ENCODE peak calls at places on chromosome 9, in five cellular contexts. One of them, this sample, is unnamed. For H3K4me1, the result is how much of the 10 kb centered on the place peaks cover.

GRCh38 chr9:98263482-98264357 is 8.3 kb upstream of the TBC1D2 start:
- DNase-seq in adrenal gland: peak
- DNase-seq in aorta: peak
- DNase-seq in pancreas: peak
- DNase-seq in hepatocyte: peak
- DNase-seq in this sample: no peak

GRCh38 chr9:81621785-81622243 is 67.5 kb downstream of the TLE1 start:
- DNase-seq in aorta: no peak
- DNase-seq in hepatocyte: no peak
- DNase-seq in adrenal gland: no peak
- DNase-seq in pancreas: no peak
- DNase-seq in this sample: no peak

GRCh38 chr9:79686381-79687130 is 114.8 kb downstream of the TLE4 start:
- DNase-seq in aorta: no peak
- DNase-seq in adrenal gland: peak
- DNase-seq in pancreas: no peak
- DNase-seq in hepatocyte: no peak
- DNase-seq in this sample: no peak

GRCh38 chr9:36922548-36922947 is 111.5 kb downstream of the PAX5 start:
- DNase-seq in adrenal gland: no peak
- DNase-seq in hepatocyte: no peak
- DNase-seq in aorta: no peak
- DNase-seq in pancreas: no peak
- DNase-seq in this sample: no peak

GRCh38 chr9:17065062-17065461 is 69.8 kb upstream of the CNTLN start:
- DNase-seq in adrenal gland: no peak
- DNase-seq in aorta: no peak
- DNase-seq in pancreas: no peak
- DNase-seq in hepatocyte: no peak
- DNase-seq in this sample: no peak

GRCh38 chr9:101536351-101536750 is 2.7 kb downstream of the RNF20 start:
- DNase-seq in aorta: no peak
- DNase-seq in adrenal gland: no peak
- DNase-seq in pancreas: no peak
- DNase-seq in hepatocyte: no peak
- DNase-seq in this sample: no peak

GRCh38 chr9:88092699-88093359 is 45.4 kb downstream of the SPATA31C2 start:
- DNase-seq in hepatocyte: peak
- DNase-seq in adrenal gland: no peak
- DNase-seq in aorta: no peak
- DNase-seq in pancreas: no peak
- DNase-seq in this sample: no peak

GRCh38 chr9:121699271-121700164 is 48.1 kb downstream of the DAB2IP start:
- DNase-seq in adrenal gland: peak
- DNase-seq in aorta: peak
- DNase-seq in hepatocyte: peak
- DNase-seq in pancreas: peak
- DNase-seq in this sample: no peak

GRCh38 chr9:95363051-95363841 is 45.7 kb upstream of the FANCC start:
- DNase-seq in pancreas: no peak
- DNase-seq in aorta: no peak
- DNase-seq in hepatocyte: peak
- DNase-seq in adrenal gland: no peak
- DNase-seq in this sample: no peak

GRCh38 chr9:97983524-97984187 is 515 bp downstream of the ANP32B start:
- DNase-seq in aorta: peak
- DNase-seq in adrenal gland: peak
- DNase-seq in hepatocyte: peak
- DNase-seq in pancreas: peak
- DNase-seq in this sample: no peak

GRCh38 chr9:35664531-35665470 is at the start of gene ARHGEF39:
- DNase-seq in adrenal gland: peak
- DNase-seq in aorta: peak
- DNase-seq in pancreas: peak
- DNase-seq in hepatocyte: peak
- DNase-seq in this sample: no peak

GRCh38 chr9:35712762-35713400 is 19.1 kb downstream of the TLN1 start:
- DNase-seq in aorta: peak
- DNase-seq in pancreas: no peak
- DNase-seq in hepatocyte: no peak
- DNase-seq in adrenal gland: no peak
- DNase-seq in this sample: no peak

GRCh38 chr9:126000731-126001580 is 253.8 kb downstream of the PBX3 start:
- DNase-seq in adrenal gland: no peak
- DNase-seq in hepatocyte: no peak
- DNase-seq in aorta: peak
- DNase-seq in pancreas: no peak
- DNase-seq in this sample: no peak

GRCh38 chr9:91253488-91253887 is 108.2 kb downstream of the AUH start:
- DNase-seq in adrenal gland: no peak
- DNase-seq in aorta: no peak
- DNase-seq in pancreas: no peak
- DNase-seq in hepatocyte: no peak
- DNase-seq in this sample: no peak

GRCh38 chr9:76904661-76905457 is 1.1 kb downstream of the PRUNE2 start:
- DNase-seq in pancreas: no peak
- DNase-seq in adrenal gland: no peak
- DNase-seq in aorta: no peak
- DNase-seq in hepatocyte: no peak
- DNase-seq in this sample: no peak

GRCh38 chr9:15274425-15274824 is 32.6 kb downstream of the TTC39B start:
- DNase-seq in pancreas: no peak
- DNase-seq in hepatocyte: no peak
- DNase-seq in aorta: no peak
- DNase-seq in adrenal gland: no peak
- DNase-seq in this sample: no peak

GRCh38 chr9:110410926-110411325 is 73.3 kb upstream of the TXNDC8 start:
- DNase-seq in adrenal gland: no peak
- DNase-seq in pancreas: no peak
- DNase-seq in hepatocyte: no peak
- DNase-seq in aorta: no peak
- DNase-seq in this sample: no peak

GRCh38 chr9:123081824-123082223 is 48.4 kb downstream of the GPR21 start:
- DNase-seq in pancreas: no peak
- DNase-seq in aorta: no peak
- DNase-seq in adrenal gland: peak
- DNase-seq in hepatocyte: no peak
- DNase-seq in this sample: no peak

GRCh38 chr9:132670359-132670815 is at the start of gene GTF3C4:
- DNase-seq in adrenal gland: peak
- DNase-seq in pancreas: peak
- DNase-seq in hepatocyte: peak
- DNase-seq in aorta: peak
- DNase-seq in this sample: peak

GRCh38 chr9:69173891-69174644 is at the start of gene TJP2:
- DNase-seq in adrenal gland: peak
- DNase-seq in hepatocyte: peak
- DNase-seq in pancreas: peak
- DNase-seq in aorta: peak
- DNase-seq in this sample: peak

GRCh38 chr9:134554750-134555655 is 86.6 kb upstream of the COL5A1 start:
- DNase-seq in hepatocyte: no peak
- DNase-seq in aorta: peak
- DNase-seq in pancreas: no peak
- DNase-seq in adrenal gland: no peak
- DNase-seq in this sample: peak

GRCh38 chr9:71509054-71509453 is 259.3 kb downstream of the CEMIP2 start:
- DNase-seq in adrenal gland: no peak
- DNase-seq in pancreas: no peak
- DNase-seq in aorta: no peak
- DNase-seq in hepatocyte: peak
- DNase-seq in this sample: no peak

GRCh38 chr9:70285246-70285645 is 26.5 kb downstream of the SMC5 start:
- DNase-seq in hepatocyte: peak
- DNase-seq in aorta: no peak
- DNase-seq in pancreas: no peak
- DNase-seq in adrenal gland: no peak
- DNase-seq in this sample: no peak

GRCh38 chr9:89097219-89097618 is 81.4 kb downstream of the SHC3 start:
- DNase-seq in aorta: no peak
- DNase-seq in pancreas: no peak
- DNase-seq in adrenal gland: no peak
- DNase-seq in hepatocyte: no peak
- DNase-seq in this sample: no peak

GRCh38 chr9:119050281-119050680 is 319.0 kb downstream of the BRINP1 start:
- DNase-seq in aorta: no peak
- DNase-seq in adrenal gland: no peak
- DNase-seq in pancreas: no peak
- DNase-seq in hepatocyte: no peak
- DNase-seq in this sample: no peak

GRCh38 chr9:114804504-114804903 is 1.3 kb downstream of the TNFSF15 start:
- DNase-seq in aorta: no peak
- DNase-seq in pancreas: no peak
- DNase-seq in hepatocyte: peak
- DNase-seq in adrenal gland: peak
- DNase-seq in this sample: no peak

GRCh38 chr9:81396528-81396927 is 292.8 kb downstream of the TLE1 start:
- DNase-seq in adrenal gland: peak
- DNase-seq in aorta: no peak
- DNase-seq in pancreas: no peak
- DNase-seq in hepatocyte: no peak
- DNase-seq in this sample: no peak

GRCh38 chr9:111572945-111573604 is 26.4 kb downstream of the PTGR1 start:
- DNase-seq in pancreas: no peak
- DNase-seq in adrenal gland: no peak
- DNase-seq in hepatocyte: peak
- DNase-seq in aorta: no peak
- DNase-seq in this sample: no peak

GRCh38 chr9:96453625-96454024 is 3.7 kb downstream of the HABP4 start:
- DNase-seq in adrenal gland: no peak
- DNase-seq in aorta: no peak
- DNase-seq in hepatocyte: peak
- DNase-seq in pancreas: no peak
- DNase-seq in this sample: no peak

GRCh38 chr9:5587024-5587423 is 41.9 kb upstream of the RIC1 start:
- DNase-seq in adrenal gland: no peak
- DNase-seq in pancreas: no peak
- DNase-seq in aorta: no peak
- DNase-seq in hepatocyte: no peak
- DNase-seq in this sample: no peak

GRCh38 chr9:16335788-16336580 is 534.5 kb downstream of the BNC2 start:
- DNase-seq in adrenal gland: peak
- DNase-seq in pancreas: no peak
- DNase-seq in hepatocyte: peak
- DNase-seq in aorta: peak
- DNase-seq in this sample: peak

GRCh38 chr9:12815895-12816294 is 41.1 kb downstream of the LURAP1L start:
- DNase-seq in pancreas: no peak
- DNase-seq in adrenal gland: no peak
- DNase-seq in aorta: no peak
- DNase-seq in hepatocyte: no peak
- DNase-seq in this sample: no peak

GRCh38 chr9:136145580-136145979 is 26.9 kb upstream of the TMEM250 start:
- DNase-seq in pancreas: no peak
- DNase-seq in aorta: no peak
- DNase-seq in adrenal gland: no peak
- DNase-seq in hepatocyte: no peak
- DNase-seq in this sample: no peak
- H3K4me1 ChIP-seq in pancreas: under half
- H3K4me1 ChIP-seq in aorta: under half
- H3K4me1 ChIP-seq in adrenal gland: under half
- H3K4me1 ChIP-seq in hepatocyte: under half
- H3K4me1 ChIP-seq in this sample: under half

GRCh38 chr9:22657713-22658112 is 211.1 kb downstream of the DMRTA1 start:
- DNase-seq in pancreas: no peak
- DNase-seq in adrenal gland: no peak
- DNase-seq in aorta: no peak
- DNase-seq in hepatocyte: no peak
- DNase-seq in this sample: no peak
- H3K4me1 ChIP-seq in pancreas: under half
- H3K4me1 ChIP-seq in adrenal gland: under half
- H3K4me1 ChIP-seq in aorta: under half
- H3K4me1 ChIP-seq in hepatocyte: under half
- H3K4me1 ChIP-seq in this sample: under half

GRCh38 chr9:136541709-136542108 is 4.1 kb downstream of the NOTCH1 start:
- DNase-seq in hepatocyte: no peak
- DNase-seq in pancreas: no peak
- DNase-seq in aorta: no peak
- DNase-seq in adrenal gland: no peak
- DNase-seq in this sample: no peak
- H3K4me1 ChIP-seq in hepatocyte: under half
- H3K4me1 ChIP-seq in pancreas: under half
- H3K4me1 ChIP-seq in aorta: under half
- H3K4me1 ChIP-seq in adrenal gland: under half
- H3K4me1 ChIP-seq in this sample: under half

DNA sequence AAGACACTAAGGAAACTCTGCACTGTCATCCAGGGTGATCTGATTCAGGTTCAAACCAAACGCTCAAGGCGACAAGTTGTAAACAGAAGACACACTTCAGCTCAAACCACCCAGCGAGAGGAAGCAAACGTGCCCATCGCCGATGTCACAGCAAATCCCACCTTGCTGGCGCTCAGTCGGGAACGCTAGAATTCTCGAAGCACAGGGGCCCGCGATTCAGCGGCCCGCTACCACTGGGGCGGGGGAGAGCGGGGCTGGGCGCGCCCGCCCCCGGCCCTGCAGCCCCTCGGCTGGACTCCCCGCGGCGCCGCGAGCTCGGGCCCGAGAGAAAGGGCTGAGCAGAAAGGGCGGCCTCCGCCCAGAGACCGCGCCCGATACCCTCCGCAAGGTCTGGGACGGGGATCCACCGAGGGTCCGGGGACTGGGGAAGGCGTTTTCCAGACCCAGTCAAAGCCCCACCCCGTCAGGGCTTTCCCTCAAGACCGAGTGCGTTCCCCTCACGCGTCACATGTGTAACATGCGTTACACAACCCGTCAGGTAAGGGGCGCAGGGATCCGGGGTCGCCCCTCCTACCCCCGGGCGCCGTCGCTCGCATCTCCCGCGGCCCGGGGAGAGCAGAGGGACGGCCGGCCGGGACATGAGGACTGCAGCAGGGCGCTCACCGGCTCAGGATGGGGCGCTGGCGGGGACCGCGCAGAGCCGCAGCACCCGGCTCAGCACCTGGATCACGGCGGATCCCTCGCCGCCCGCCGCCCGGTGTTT is 461 bp downstream of the AGTPBP1 start:
- DNase-seq in adrenal gland: peak
- DNase-seq in hepatocyte: peak
- DNase-seq in aorta: peak
- DNase-seq in pancreas: no peak
- DNase-seq in this sample: peak
- H3K4me1 ChIP-seq in adrenal gland: under half
- H3K4me1 ChIP-seq in hepatocyte: under half
- H3K4me1 ChIP-seq in aorta: under half
- H3K4me1 ChIP-seq in pancreas: under half
- H3K4me1 ChIP-seq in this sample: under half